ENCODE peak calls at places on chromosome 18, in seven cellular contexts. O is activated CD8-positive, alpha-beta memory T cell treated with anti-CD3 and anti-CD28 coated beads for 1 hour; L is CD8-positive, alpha-beta memory T cell; S is activated T-helper 1 cell treated with anti-CD3 and anti-CD28 coated beads, Interleukin-2, amount 50 U/mL, for 16 hours; K is central memory CD4-positive, alpha-beta T cell; B is SHP77; U is mesothelial cell of epicardium. Q is an unnamed sample.

GRCh38 chr18:54075681-54076080 is 148.8 kb downstream of the MBD2 start:
- DNase-seq in O (no peak), L (no peak), K (no peak), U (no peak), B (no peak), S (no peak), Q (no peak)

GRCh38 chr18:32454667-32455066 is 16.0 kb downstream of the GAREM1 start:
- DNase-seq in S (no peak), L (no peak), B (no peak), U (no peak), K (no peak), O (no peak), Q (no peak)

GRCh38 chr18:9535430-9535972 is 60.2 kb downstream of the RALBP1 start:
- DNase-seq in S (no peak), B (no peak), L (no peak), K (no peak), U (no peak), O (no peak), Q (no peak)

GRCh38 chr18:24923138-24923537 is 428.8 kb downstream of the ZNF521 start:
- DNase-seq in K (no peak), B (no peak), S (no peak), U (no peak), L (no peak), O (no peak), Q (no peak)

GRCh38 chr18:62396381-62396780 is 71.3 kb downstream of the TNFRSF11A start:
- DNase-seq in B (no peak), L (no peak), U (no peak), K (no peak), O (no peak), S (no peak), Q (no peak)

GRCh38 chr18:78977627-78978271 is 1.9 kb upstream of the SALL3 start:
- DNase-seq in U (no peak), K (no peak), L (no peak), B (no peak), O (no peak), S (no peak), Q (no peak)

GRCh38 chr18:45836242-45837215 is 11.1 kb downstream of the SIGLEC15 start:
- DNase-seq in K (no peak), O (no peak), B (no peak), U (no peak), S (no peak), L (no peak), Q (no peak)

GRCh38 chr18:57619881-57620280 is 1.8 kb downstream of the NARS1 start:
- DNase-seq in O (no peak), S (no peak), B (no peak), U (no peak), L (no peak), K (no peak), Q (peak; percentile 29)

GRCh38 chr18:3983351-3983969 is 471.6 kb downstream of the DLGAP1 start:
- DNase-seq in K (no peak), L (no peak), O (no peak), U (no peak), S (no peak), B (no peak), Q (peak; percentile 47)

GRCh38 chr18:10247402-10248117 is 206.9 kb upstream of the APCDD1 start:
- DNase-seq in U (no peak), L (no peak), O (no peak), K (no peak), B (no peak), S (no peak), Q (no peak)

GRCh38 chr18:46434629-46435028 is 222.4 kb downstream of the LOXHD1 start:
- DNase-seq in L (no peak), S (no peak), K (no peak), B (no peak), U (no peak), O (no peak), Q (no peak)

GRCh38 chr18:79533591-79533990 is 137.9 kb downstream of the NFATC1 start:
- DNase-seq in S (no peak), L (no peak), O (no peak), U (no peak), B (no peak), K (no peak), Q (no peak)

GRCh38 chr18:9631814-9632496 is 17.6 kb upstream of the PPP4R1 start:
- DNase-seq in O (no peak), U (no peak), K (no peak), S (no peak), L (no peak), B (no peak), Q (peak; percentile 88)

GRCh38 chr18:69882965-69883668 is 64.6 kb downstream of the CD226 start:
- DNase-seq in O (no peak), U (no peak), L (no peak), B (no peak), S (no peak), K (no peak), Q (no peak)

GRCh38 chr18:50970006-50970405 is 2.2 kb downstream of the ELAC1 start:
- DNase-seq in S (no peak), B (no peak), L (no peak), U (no peak), K (no peak), O (no peak), Q (no peak)